ENCODE peak calls at places on chromosomes 5 and 9, in five cellular contexts. A, E, K, N and T are unnamed samples.

GRCh38 chr5:26192496-26192895 is 845.9 kb downstream of the CDH9 start:
- DNase-seq in K (no peak), A (no peak), E (no peak), N (no peak), T (no peak)

GRCh38 chr5:65142511-65143011 is 339.2 kb downstream of the ADAMTS6 start:
- DNase-seq in N (peak; percentile 74), A (no peak), K (no peak), E (no peak), T (no peak)

GRCh38 chr5:140664353-140665119 is at the start of gene WDR55:
- DNase-seq in A (peak; percentile 97), N (peak; percentile 88), E (peak; percentile 92), K (peak; percentile 89), T (peak; percentile 97)

GRCh38 chr9:120475341-120475740 is 104.6 kb downstream of the CDK5RAP2 start:
- DNase-seq in K (no peak), E (no peak), A (no peak), N (peak; percentile 52), T (no peak)

GRCh38 chr5:176446884-176447537 is 1.2 kb upstream of the FAF2 start:
- DNase-seq in E (no peak), A (peak; percentile 10), K (peak; percentile 15), N (no peak), T (peak; percentile 31)

GRCh38 chr5:95801532-95801931 is 21.0 kb downstream of the GLRX start:
- DNase-seq in A (no peak), K (no peak), N (no peak), E (no peak), T (no peak)

GRCh38 chr5:43893951-43894684 is 291.1 kb downstream of the NNT start:
- DNase-seq in E (no peak), A (no peak), N (peak; percentile 4), K (no peak), T (no peak)

GRCh38 chr9:128317629-128318028 is 4.6 kb downstream of the TRUB2 start:
- DNase-seq in N (no peak), K (no peak), A (no peak), E (no peak), T (no peak)

GRCh38 chr9:137149942-137150484 is 11.1 kb downstream of the GRIN1 start:
- DNase-seq in A (no peak), K (no peak), E (peak; percentile 69), N (no peak), T (no peak)

GRCh38 chr5:14184725-14185124 is 41.6 kb downstream of the TRIO start:
- DNase-seq in N (peak; percentile 77), K (no peak), E (no peak), A (no peak), T (no peak)

GRCh38 chr5:1883120-1883924 is 597 bp upstream of the IRX4 start:
- DNase-seq in N (no peak), A (no peak), E (no peak), K (peak; percentile 61), T (peak; percentile 71)

GRCh38 chr5:673837-674629 is 19.1 kb downstream of the TPPP start:
- DNase-seq in K (no peak), N (no peak), A (no peak), E (no peak), T (peak; percentile 12)

GRCh38 chr9:126125577-126125976 is 201.1 kb upstream of the MVB12B start:
- DNase-seq in E (no peak), N (no peak), K (no peak), A (no peak), T (no peak)

GRCh38 chr9:132451276-132451675 is 41.3 kb downstream of the CFAP77 start:
- DNase-seq in A (no peak), N (no peak), K (no peak), E (no peak), T (no peak)

GRCh38 chr9:35560625-35561337 is 44.3 kb upstream of the TESK1 start:
- DNase-seq in N (no peak), A (no peak), E (no peak), K (no peak), T (no peak)

GRCh38 chr5:157283434-157283833 is 17.5 kb downstream of the CYFIP2 start:
- DNase-seq in N (no peak), E (peak; percentile 40), A (no peak), K (no peak), T (no peak)

GRCh38 chr5:57277085-57277484 is 103.2 kb downstream of the GPBP1 start:
- DNase-seq in A (no peak), E (no peak), K (no peak), N (peak; percentile 40), T (no peak)

GRCh38 chr5:178187014-178187413 is at the start of gene GMCL2:
- DNase-seq in E (no peak), K (no peak), A (no peak), N (no peak), T (no peak)

GRCh38 chr9:22415941-22416691 is 30.5 kb upstream of the DMRTA1 start:
- DNase-seq in N (no peak), E (no peak), K (no peak), A (no peak), T (no peak)

GRCh38 chr9:131530546-131530929 is 525 bp downstream of the UCK1 start:
- DNase-seq in E (no peak), K (peak; percentile 56), A (peak; percentile 21), N (peak; percentile 15), T (peak; percentile 57)

GRCh38 chr9:1881708-1882351 is 133.3 kb upstream of the SMARCA2 start:
- DNase-seq in K (no peak), A (no peak), N (no peak), E (no peak), T (no peak)

GRCh38 chr9:129709471-129710460 is 43.1 kb downstream of the PTGES start:
- DNase-seq in E (no peak), A (no peak), N (no peak), K (no peak), T (no peak)

GRCh38 chr5:125026900-125027731 is 280.7 kb upstream of the ZNF608 start:
- DNase-seq in A (no peak), E (no peak), K (no peak), N (no peak), T (no peak)

GRCh38 chr5:40124367-40124766 is 555.3 kb upstream of the PTGER4 start:
- DNase-seq in N (no peak), K (no peak), A (no peak), E (no peak), T (no peak)

GRCh38 chr5:109936996-109937395 is 247.3 kb downstream of the MAN2A1 start:
- DNase-seq in E (no peak), A (no peak), K (no peak), N (no peak), T (no peak)

GRCh38 chr5:1975406-1975715 is 92.6 kb upstream of the IRX4 start:
- DNase-seq in E (no peak), A (no peak), K (no peak), N (no peak), T (no peak)

GRCh38 chr5:82308416-82308815 is 30.3 kb upstream of the RPS23 start:
- DNase-seq in K (no peak), E (no peak), N (no peak), A (no peak), T (no peak)

GRCh38 chr5:158117467-158118165 is 258.7 kb upstream of the CLINT1 start:
- DNase-seq in N (no peak), A (no peak), E (no peak), K (no peak), T (no peak)

GRCh38 chr5:60287174-60287771 is 393.7 kb upstream of the PDE4D start:
- DNase-seq in E (no peak), N (peak; percentile 16), A (no peak), K (peak; percentile 71), T (peak; percentile 71)

GRCh38 chr9:38160613-38161215 is 91.7 kb upstream of the SHB start:
- DNase-seq in A (peak; percentile 20), K (peak; percentile 78), E (no peak), N (peak; percentile 51), T (peak; percentile 76)

GRCh38 chr5:10328323-10328722 is 20.6 kb upstream of the CMBL start:
- DNase-seq in N (peak; percentile 28), E (no peak), A (no peak), K (no peak), T (no peak)

GRCh38 chr5:98585661-98586310 is 187.7 kb upstream of the RGMB start:
- DNase-seq in E (no peak), A (no peak), K (no peak), N (peak; percentile 59), T (no peak)

GRCh38 chr9:8188720-8189407 is 389.3 kb upstream of the DMAC1 start:
- DNase-seq in N (no peak), E (no peak), K (no peak), A (no peak), T (no peak)

GRCh38 chr9:10700266-10700665 is 87.5 kb upstream of the PTPRD start:
- DNase-seq in K (no peak), A (no peak), E (no peak), N (no peak), T (no peak)

GRCh38 chr9:6080154-6080716 is 64.8 kb upstream of the RANBP6 start:
- DNase-seq in A (peak; percentile 61), N (peak; percentile 82), K (peak; percentile 75), E (peak; percentile 14), T (peak; percentile 86)
- TF ChIP-seq CTCF in A (no peak), N (no peak), K (no peak), E (no peak), T (no peak)

GRCh38 chr9:134494905-134495304 is 146.7 kb upstream of the COL5A1 start:
- DNase-seq in E (no peak), N (no peak), K (no peak), A (no peak), T (no peak)

GRCh38 chr9:134495881-134496412 is 145.7 kb upstream of the COL5A1 start:
- DNase-seq in A (no peak), K (no peak), N (no peak), E (no peak), T (no peak)

GRCh38 chr9:134492721-134493470 is 148.7 kb upstream of the COL5A1 start:
- DNase-seq in A (no peak), E (no peak), K (no peak), N (no peak), T (no peak)

GRCh38 chr9:134493471-134494272 is 147.9 kb upstream of the COL5A1 start:
- DNase-seq in N (no peak), A (no peak), K (no peak), E (no peak), T (no peak)

GRCh38 chr9:134494273-134494815 is 147.3 kb upstream of the COL5A1 start:
- DNase-seq in A (no peak), E (no peak), N (no peak), K (no peak), T (no peak)
- TF ChIP-seq CTCF in A (no peak), E (no peak), N (no peak), K (no peak), T (no peak)

GRCh38 chr9:123434619-123435240 is 78.7 kb downstream of the CRB2 start:
- DNase-seq in K (peak; percentile 38), E (no peak), N (no peak), A (peak; percentile 8), T (peak; percentile 53)
- TF ChIP-seq CTCF in K (no peak), E (no peak), N (no peak), A (no peak), T (peak; percentile 17)

GRCh38 chr9:3473402-3473801 is 52.4 kb downstream of the RFX3 start:
- DNase-seq in E (no peak), N (no peak), A (no peak), K (no peak), T (no peak)
- TF ChIP-seq CTCF in E (no peak), N (no peak), A (no peak), K (no peak), T (no peak)

GRCh38 chr5:58849995-58850667 is 267.3 kb downstream of the RAB3C start:
- DNase-seq in K (peak; percentile 34), N (peak; percentile 26), E (no peak), A (peak; percentile 18), T (no peak)
- TF ChIP-seq CTCF in K (peak; percentile 55), N (peak; percentile 48), E (peak; percentile 40), A (peak; percentile 68), T (peak; percentile 46)

GRCh38 chr9:6354072-6354686 is 26.0 kb downstream of the TPD52L3 start:
- DNase-seq in A (no peak), N (peak; percentile 77), K (peak; percentile 6), E (peak; percentile 33), T (no peak)
- TF ChIP-seq CTCF in A (peak; percentile 86), N (peak; percentile 87), K (peak; percentile 79), E (peak; percentile 73), T (peak; percentile 81)